ENCODE peak calls at places on chromosomes 7 and 10, in nine cellular contexts. W, G, J, A, V, Q, M, U and H are unnamed samples.

GRCh38 chr7:45589061-45589460 is 14.9 kb downstream of the ADCY1 start:
- DNase-seq in W (no peak), G (no peak), J (peak; percentile 24), A (no peak), V (no peak), Q (no peak), M (no peak), U (no peak), H (peak; percentile 55)

GRCh38 chr7:149854611-149855367 is 16.6 kb downstream of the ZNF862 start:
- DNase-seq in W (no peak), G (peak; percentile 31), J (peak; percentile 90), A (peak; percentile 87), V (peak; percentile 84), Q (no peak), M (peak; percentile 64), U (peak; percentile 33), H (no peak)

GRCh38 chr10:128629111-128630096 is 503.2 kb upstream of the MKI67 start:
- DNase-seq in W (no peak), G (peak; percentile 98), J (peak; percentile 43), A (peak; percentile 61), V (peak; percentile 76), Q (peak; percentile 87), M (no peak), U (peak; percentile 77), H (no peak)

GRCh38 chr7:113487925-113488731 is 369.8 kb upstream of the SMIM30 start:
- DNase-seq in W (no peak), G (no peak), J (no peak), A (no peak), V (no peak), Q (no peak), M (no peak), U (no peak), H (no peak)

GRCh38 chr7:28405662-28406061 is 6.7 kb upstream of the CREB5 start:
- DNase-seq in W (no peak), G (peak; percentile 97), J (no peak), A (no peak), V (peak; percentile 8), Q (no peak), M (no peak), U (peak; percentile 100), H (no peak)

GRCh38 chr10:103818110-103818509 is 37.3 kb downstream of the SH3PXD2A start:
- DNase-seq in W (no peak), G (no peak), J (no peak), A (peak; percentile 37), V (no peak), Q (no peak), M (no peak), U (no peak), H (no peak)

GRCh38 chr10:8498881-8499280 is 444.4 kb downstream of the GATA3 start:
- DNase-seq in W (no peak), G (peak; percentile 48), J (no peak), A (no peak), V (no peak), Q (no peak), M (no peak), U (no peak), H (no peak)

GRCh38 chr7:31710171-31710570 is 23.2 kb downstream of the PPP1R17 start:
- DNase-seq in W (no peak), G (no peak), J (no peak), A (no peak), V (no peak), Q (no peak), M (no peak), U (no peak), H (no peak)

GRCh38 chr10:99779335-99779734 is 3.1 kb upstream of the ABCC2 start:
- DNase-seq in W (no peak), G (peak; percentile 51), J (no peak), A (no peak), V (peak; percentile 69), Q (no peak), M (no peak), U (peak; percentile 80), H (no peak)

GRCh38 chr10:23755557-23755956 is 316.7 kb downstream of the OTUD1 start:
- DNase-seq in W (no peak), G (no peak), J (no peak), A (no peak), V (no peak), Q (no peak), M (no peak), U (no peak), H (no peak)

GRCh38 chr7:43018446-43018845 is 86.3 kb downstream of the MRPL32 start:
- DNase-seq in W (no peak), G (peak; percentile 90), J (no peak), A (no peak), V (no peak), Q (no peak), M (no peak), U (peak; percentile 55), H (no peak)

GRCh38 chr10:22364407-22364806 is 19.1 kb downstream of the SPAG6 start:
- DNase-seq in W (no peak), G (no peak), J (no peak), A (no peak), V (no peak), Q (no peak), M (no peak), U (no peak), H (no peak)

GRCh38 chr7:43454936-43455518 is 127.9 kb upstream of the STK17A start:
- DNase-seq in W (no peak), G (peak; percentile 66), J (no peak), A (no peak), V (peak; percentile 52), Q (no peak), M (no peak), U (peak; percentile 66), H (no peak)

GRCh38 chr7:7018290-7018689 is 164.1 kb upstream of the C1GALT1 start:
- DNase-seq in W (no peak), G (peak; percentile 15), J (no peak), A (no peak), V (no peak), Q (no peak), M (no peak), U (no peak), H (no peak)

GRCh38 chr10:92946491-92946890 is 98.2 kb downstream of the EXOC6 start:
- DNase-seq in W (no peak), G (no peak), J (no peak), A (no peak), V (no peak), Q (no peak), M (no peak), U (no peak), H (no peak)
- TF ChIP-seq CTCF in W (no peak), G (no peak), J (no peak), A (no peak), V (no peak), Q (no peak), M (no peak), U (no peak), H (no peak)

GRCh38 chr10:130770018-130770630 is 541.4 kb downstream of the TCERG1L start:
- DNase-seq in W (no peak), G (no peak), J (no peak), A (peak; percentile 51), V (no peak), Q (no peak), M (no peak), U (no peak), H (no peak)

GRCh38 chr10:130772676-130773075 is 538.8 kb downstream of the TCERG1L start:
- DNase-seq in W (no peak), G (no peak), J (no peak), A (peak; percentile 51), V (no peak), Q (no peak), M (no peak), U (no peak), H (no peak)

GRCh38 chr10:130769146-130770017 is 542.1 kb downstream of the TCERG1L start:
- DNase-seq in W (no peak), G (no peak), J (no peak), A (peak; percentile 48), V (no peak), Q (no peak), M (no peak), U (no peak), H (no peak)

GRCh38 chr10:130772056-130772455 is 539.5 kb downstream of the TCERG1L start:
- DNase-seq in W (no peak), G (no peak), J (no peak), A (no peak), V (no peak), Q (no peak), M (no peak), U (no peak), H (no peak)

GRCh38 chr10:130771491-130771890 is 540.0 kb downstream of the TCERG1L start:
- DNase-seq in W (no peak), G (no peak), J (no peak), A (peak; percentile 40), V (no peak), Q (no peak), M (no peak), U (no peak), H (no peak)
- TF ChIP-seq CTCF in W (no peak), G (no peak), J (no peak), A (no peak), V (no peak), Q (no peak), M (no peak), U (no peak), H (no peak)

GRCh38 chr10:59181668-59182067 is 5.2 kb downstream of the PHYHIPL start:
- DNase-seq in W (no peak), G (peak; percentile 47), J (no peak), A (no peak), V (peak; percentile 72), Q (no peak), M (no peak), U (peak; percentile 78), H (no peak)
- TF ChIP-seq CTCF in W (no peak), G (peak; percentile 58), J (peak; percentile 58), A (peak; percentile 45), V (peak; percentile 74), Q (peak; percentile 24), M (peak; percentile 30), U (peak; percentile 67), H (peak; percentile 83)

GRCh38 chr7:107967420-107967819 is 35.5 kb downstream of the LAMB1 start:
- DNase-seq in W (no peak), G (no peak), J (no peak), A (no peak), V (no peak), Q (no peak), M (no peak), U (no peak), H (no peak)

GRCh38 chr7:107964510-107964909 is 38.5 kb downstream of the LAMB1 start:
- DNase-seq in W (no peak), G (no peak), J (no peak), A (no peak), V (no peak), Q (no peak), M (no peak), U (no peak), H (no peak)

GRCh38 chr7:107968449-107968848 is 34.5 kb downstream of the LAMB1 start:
- DNase-seq in W (no peak), G (no peak), J (no peak), A (no peak), V (no peak), Q (no peak), M (no peak), U (no peak), H (no peak)

GRCh38 chr7:107969856-107970255 is 33.1 kb downstream of the LAMB1 start:
- DNase-seq in W (no peak), G (no peak), J (no peak), A (no peak), V (no peak), Q (no peak), M (no peak), U (no peak), H (no peak)

GRCh38 chr7:107966701-107967100 is 36.3 kb downstream of the LAMB1 start:
- DNase-seq in W (no peak), G (peak; percentile 85), J (no peak), A (no peak), V (peak; percentile 73), Q (no peak), M (peak; percentile 15), U (peak; percentile 58), H (no peak)
- TF ChIP-seq CTCF in W (no peak), G (no peak), J (no peak), A (no peak), V (no peak), Q (no peak), M (no peak), U (no peak), H (no peak)